ENCODE peak calls at places on chromosomes 2 and 18, in six cellular contexts. Q is T-helper 17 cell; Y is T-helper 2 cell; L is amniotic epithelial cell; E is amniotic stem cell; T is activated naive CD4-positive, alpha-beta T cell treated with anti-CD3 and anti-CD28 coated beads, Interleukin-2, amount 50 U/mL, for 16 hours. O is an unnamed sample.
A peak's percentile ranks its signal among the peaks of the same experiment; 100 is the strongest.

GRCh38 chr2:228728961-228729360 is 542.1 kb downstream of the PID1 start:
- DNase-seq in Q (no peak), Y (no peak), L (no peak), E (no peak), T (no peak), O (peak; percentile 10)

GRCh38 chr2:241542278-241542605 is 16.3 kb upstream of the BOK start:
- DNase-seq in Q (no peak), Y (no peak), L (no peak), E (no peak), T (no peak), O (no peak)

GRCh38 chr2:146624429-146624828 is 1220.4 kb upstream of the ACVR2A start:
- DNase-seq in Q (no peak), Y (no peak), L (no peak), E (no peak), T (no peak), O (no peak)

GRCh38 chr2:219178377-219179175 is 501 bp downstream of the RETREG2 start:
- DNase-seq in Q (peak; percentile 20), Y (no peak), L (no peak), E (no peak), T (peak; percentile 37), O (peak; percentile 37)

GRCh38 chr2:42249887-42250286 is 80.7 kb downstream of the EML4 start:
- DNase-seq in Q (no peak), Y (no peak), L (no peak), E (no peak), T (no peak), O (no peak)

GRCh38 chr2:136117391-136117841 is 533 bp downstream of the CXCR4 start:
- DNase-seq in Q (no peak), Y (peak; percentile 50), L (peak; percentile 33), E (no peak), T (peak; percentile 68), O (peak; percentile 52)

GRCh38 chr18:5214583-5215351 is 17.7 kb upstream of the AKAIN1 start:
- DNase-seq in Q (no peak), Y (no peak), L (no peak), E (no peak), T (no peak), O (no peak)

GRCh38 chr2:62277688-62278087 is 81.8 kb downstream of the B3GNT2 start:
- DNase-seq in Q (no peak), Y (no peak), L (no peak), E (no peak), T (no peak), O (no peak)

GRCh38 chr2:99891358-99891757 is 251.0 kb downstream of the AFF3 start:
- DNase-seq in Q (no peak), Y (no peak), L (no peak), E (no peak), T (no peak), O (no peak)

GRCh38 chr2:79116997-79117928 is 3.0 kb upstream of the REG1A start:
- DNase-seq in Q (no peak), Y (no peak), L (no peak), E (no peak), T (no peak), O (no peak)

GRCh38 chr2:10405441-10405840 is 42.7 kb downstream of the ODC1 start:
- DNase-seq in Q (no peak), Y (no peak), L (peak; percentile 77), E (peak; percentile 87), T (no peak), O (peak; percentile 55)

GRCh38 chr18:57776767-57777166 is 26.3 kb downstream of the ATP8B1 start:
- DNase-seq in Q (no peak), Y (no peak), L (peak; percentile 95), E (no peak), T (no peak), O (peak; percentile 70)

GRCh38 chr2:114008720-114009119 is 118.8 kb downstream of the ACTR3 start:
- DNase-seq in Q (no peak), Y (no peak), L (no peak), E (no peak), T (no peak), O (no peak)

GRCh38 chr18:35581555-35582309 is at the start of gene GALNT1:
- DNase-seq in Q (peak; percentile 5), Y (no peak), L (no peak), E (no peak), T (peak; percentile 28), O (no peak)

GRCh38 chr2:59654753-59655152 is 898.7 kb downstream of the BCL11A start:
- DNase-seq in Q (no peak), Y (no peak), L (no peak), E (no peak), T (no peak), O (no peak)

GRCh38 chr2:207041753-207042152 is 102.4 kb downstream of the CPO start:
- DNase-seq in Q (no peak), Y (no peak), L (no peak), E (no peak), T (no peak), O (no peak)

GRCh38 chr2:74593826-74594467 is 39.4 kb downstream of the DOK1 start:
- DNase-seq in Q (no peak), Y (no peak), L (no peak), E (no peak), T (no peak), O (no peak)

GRCh38 chr2:119649364-119649917 is 29.6 kb upstream of the TMEM177 start:
- DNase-seq in Q (no peak), Y (no peak), L (peak; percentile 78), E (no peak), T (no peak), O (peak; percentile 87)

GRCh38 chr2:180524458-180524857 is 455.9 kb upstream of the UBE2E3 start:
- DNase-seq in Q (no peak), Y (no peak), L (no peak), E (no peak), T (no peak), O (peak; percentile 25)

GRCh38 chr18:22174341-22175148 is 5.2 kb downstream of the GATA6 start:
- DNase-seq in Q (no peak), Y (no peak), L (peak; percentile 69), E (no peak), T (no peak), O (no peak)

GRCh38 chr18:55830490-55830889 is 242.5 kb upstream of the TCF4 start:
- DNase-seq in Q (no peak), Y (no peak), L (no peak), E (no peak), T (no peak), O (no peak)

GRCh38 chr2:27960237-27960912 is 69.8 kb downstream of the BABAM2 start:
- DNase-seq in Q (no peak), Y (no peak), L (peak; percentile 96), E (peak; percentile 56), T (no peak), O (peak; percentile 95)

GRCh38 chr2:102021776-102022175 is 30.0 kb downstream of the IL1R2 start:
- DNase-seq in Q (no peak), Y (no peak), L (peak; percentile 57), E (no peak), T (no peak), O (peak; percentile 60)